ENCODE peak calls at places on chromosomes 2 and 18, in nine cellular contexts. H is fibroblast of mammary gland, A is thyroid gland, V is PC-9, J is SK-N-SH, K is NB4, S is foreskin fibroblast, D is fibroblast of the aortic adventitia, I is GM06990. R is an unnamed sample.
A peak's percentile ranks its signal among the peaks of the same experiment; 100 is the strongest.

GRCh38 chr2:27095745-27096651 is 9.4 kb downstream of the KHK start:
- DNase-seq in H (peak; percentile 65), A (peak; percentile 51), V (no peak), J (peak; percentile 91), K (peak; percentile 61), S (peak; percentile 80), D (peak; percentile 64), I (no peak), R (peak; percentile 57)

GRCh38 chr2:30144260-30144659 is 2.5 kb upstream of the YPEL5 start:
- DNase-seq in H (no peak), A (no peak), V (no peak), J (no peak), K (no peak), S (no peak), D (no peak), I (no peak), R (no peak)

GRCh38 chr2:119748135-119748534 is 11.6 kb upstream of the PTPN4 start:
- DNase-seq in H (peak; percentile 56), A (no peak), V (peak; percentile 12), J (no peak), K (no peak), S (peak; percentile 32), D (peak; percentile 49), I (no peak), R (no peak)

GRCh38 chr2:118310016-118310877 is 222.0 kb downstream of the INSIG2 start:
- DNase-seq in H (peak; percentile 54), A (peak; percentile 30), V (no peak), J (peak; percentile 28), K (no peak), S (peak; percentile 77), D (peak; percentile 36), I (peak; percentile 48), R (peak; percentile 68)

GRCh38 chr2:219285894-219286425 is 6.8 kb downstream of the DNAJB2 start:
- DNase-seq in H (peak; percentile 81), A (no peak), V (no peak), J (peak; percentile 63), K (no peak), S (peak; percentile 93), D (peak; percentile 65), I (no peak), R (peak; percentile 73)

GRCh38 chr2:178363252-178363651 is 87.7 kb downstream of the PRKRA start:
- DNase-seq in H (peak; percentile 2), A (peak; percentile 16), V (peak; percentile 78), J (no peak), K (no peak), S (peak; percentile 54), D (no peak), I (no peak), R (peak; percentile 27)

GRCh38 chr2:36951030-36951518 is 15.3 kb downstream of the STRN start:
- DNase-seq in H (no peak), A (no peak), V (no peak), J (no peak), K (no peak), S (no peak), D (no peak), I (no peak), R (no peak)

GRCh38 chr18:11518788-11519685 is 90.4 kb upstream of the SLC35G4 start:
- DNase-seq in H (peak; percentile 54), A (peak; percentile 73), V (no peak), J (peak; percentile 54), K (peak; percentile 70), S (peak; percentile 44), D (peak; percentile 37), I (peak; percentile 32), R (peak; percentile 33)

GRCh38 chr2:110204408-110205385 is at the start of gene NPHP1:
- DNase-seq in H (peak; percentile 78), A (peak; percentile 81), V (peak; percentile 79), J (peak; percentile 96), K (peak; percentile 82), S (peak; percentile 92), D (peak; percentile 82), I (peak; percentile 85), R (peak; percentile 82)

DNA sequence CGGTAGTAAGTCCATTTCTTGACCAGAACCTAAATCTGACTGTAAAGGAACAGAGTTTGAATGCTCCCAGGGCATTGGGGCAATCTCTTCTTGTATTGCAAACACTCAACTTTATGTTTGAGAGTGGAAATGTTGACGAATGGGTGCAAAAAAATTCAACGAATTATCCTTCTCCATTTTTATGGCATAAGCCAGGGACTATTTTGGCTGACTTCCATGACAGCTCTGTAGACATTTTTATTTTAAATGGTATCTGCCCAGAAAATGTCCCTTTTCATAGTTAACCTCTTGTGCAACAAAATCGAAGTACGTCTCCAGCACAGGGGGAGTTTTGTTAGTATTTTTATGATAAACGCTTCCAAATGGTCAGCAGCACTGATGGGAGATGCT is 3.7 kb downstream of the MLPH start:
- DNase-seq in H (no peak), A (no peak), V (no peak), J (no peak), K (no peak), S (no peak), D (no peak), I (no peak), R (no peak)
- H3K4me3 ChIP-seq in H (no peak overlapping the region), A (no peak overlapping the region), V (peak overlapping the region; percentile 47), J (no peak overlapping the region), K (no peak overlapping the region), S (no peak overlapping the region), D (no peak overlapping the region), I (no peak overlapping the region), R (no peak overlapping the region)

DNA sequence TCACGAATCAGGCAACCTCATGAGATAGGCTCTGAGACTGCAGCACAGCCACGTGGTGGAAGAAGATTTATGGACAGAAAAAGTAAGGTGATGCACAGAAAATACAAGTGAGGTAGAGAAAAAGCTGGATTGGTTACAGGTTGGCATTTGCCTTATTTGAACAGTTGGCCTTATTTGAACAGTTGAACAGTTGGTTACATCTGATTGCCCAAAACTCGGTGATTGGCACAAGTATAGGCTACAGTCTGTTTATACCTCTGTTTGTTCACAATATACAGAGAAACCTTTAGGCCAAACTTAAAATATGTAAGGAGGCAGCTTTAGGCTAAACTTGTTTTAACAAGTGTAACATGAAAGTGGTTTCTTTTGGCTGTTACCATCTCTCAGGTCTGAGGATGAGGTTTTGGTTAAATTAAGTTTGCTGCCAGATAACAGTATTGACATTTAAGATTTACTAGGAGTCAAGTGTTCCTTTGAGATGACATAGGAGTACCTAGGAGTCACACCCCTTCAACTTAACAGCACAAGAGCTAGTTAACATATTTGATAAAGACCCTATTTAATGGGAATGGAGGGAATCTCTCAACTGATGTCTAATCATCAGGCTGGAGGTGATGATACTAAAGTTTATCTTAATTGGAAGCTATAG is 16.5 kb upstream of the GPR155 start:
- DNase-seq in H (no peak), A (no peak), V (no peak), J (no peak), K (no peak), S (no peak), D (no peak), I (no peak), R (no peak)
- TF ChIP-seq CTCF in H (no peak), A (no peak), V (no peak), J (no peak), K (no peak), S (no peak), D (no peak), I (no peak), R (no peak)

GRCh38 chr2:169736902-169737301 is 3.3 kb downstream of the KLHL23 start:
- DNase-seq in H (peak; percentile 7), A (no peak), V (no peak), J (no peak), K (no peak), S (no peak), D (no peak), I (no peak), R (no peak)

GRCh38 chr2:169732583-169733358 is 861 bp upstream of the KLHL23 start:
- DNase-seq in H (no peak), A (peak; percentile 23), V (no peak), J (peak; percentile 39), K (peak; percentile 57), S (no peak), D (no peak), I (no peak), R (no peak)

GRCh38 chr2:169734172-169734847 is 678 bp downstream of the KLHL23 start:
- DNase-seq in H (no peak), A (peak; percentile 15), V (no peak), J (peak; percentile 83), K (peak; percentile 74), S (peak; percentile 44), D (no peak), I (peak; percentile 48), R (no peak)

GRCh38 chr2:169738566-169739229 is 5.1 kb downstream of the KLHL23 start:
- DNase-seq in H (no peak), A (no peak), V (no peak), J (no peak), K (no peak), S (no peak), D (no peak), I (no peak), R (no peak)

GRCh38 chr2:169735623-169736022 is 2.0 kb downstream of the KLHL23 start:
- DNase-seq in H (no peak), A (no peak), V (no peak), J (no peak), K (no peak), S (no peak), D (no peak), I (no peak), R (no peak)
- H3K4me3 ChIP-seq in H (no peak overlapping the region), A (no peak overlapping the region), V (no peak overlapping the region), J (no peak overlapping the region), K (peak overlapping the region; percentile 85), S (no peak overlapping the region), D (no peak overlapping the region), I (no peak overlapping the region), R (no peak overlapping the region)

GRCh38 chr2:85892216-85892944 is 3.6 kb upstream of the ST3GAL5 start:
- DNase-seq in H (no peak), A (no peak), V (no peak), J (no peak), K (peak; percentile 15), S (no peak), D (no peak), I (no peak), R (no peak)
- TF ChIP-seq CTCF in H (no peak), A (no peak), V (no peak), J (no peak), K (no peak), S (no peak), D (no peak), I (no peak), R (no peak)

GRCh38 chr2:85771486-85771885 is 17.7 kb downstream of the ATOH8 start:
- DNase-seq in H (no peak), A (no peak), V (no peak), J (no peak), K (no peak), S (peak; percentile 34), D (peak; percentile 16), I (no peak), R (no peak)
- H3K4me3 ChIP-seq in H (no peak overlapping the region), A (no peak overlapping the region), V (no peak overlapping the region), J (no peak overlapping the region), K (no peak overlapping the region), S (no peak overlapping the region), D (no peak overlapping the region), I (no peak overlapping the region), R (no peak overlapping the region)

R was measured in AG10803.